ENCODE peak calls at places on chromosomes 12 and 14, in four cellular contexts. J is H1, C is HepG2, Q is GM12878. V is an unnamed sample.

GRCh38 chr12:114933428-114934160 is 249.6 kb upstream of the TBX3 start:
- DNase-seq in J (no peak), C (peak; percentile 46), Q (no peak), V (no peak)

GRCh38 chr14:90587918-90588317 is 191.1 kb downstream of the CALM1 start:
- DNase-seq in J (no peak), C (no peak), Q (no peak), V (no peak)

GRCh38 chr12:105369014-105369413 is 38.5 kb downstream of the C12orf75 start:
- DNase-seq in J (no peak), C (no peak), Q (no peak), V (no peak)

GRCh38 chr12:86671001-86671400 is 414.8 kb upstream of the MGAT4C start:
- DNase-seq in J (no peak), C (no peak), Q (no peak), V (no peak)

GRCh38 chr12:31900271-31900670 is 58.9 kb upstream of the RESF1 start:
- DNase-seq in J (no peak), C (no peak), Q (no peak), V (no peak)

GRCh38 chr14:55129428-55130193 is 559 bp downstream of the LGALS3 start:
- DNase-seq in J (peak; percentile 78), C (peak; percentile 29), Q (no peak), V (no peak)

GRCh38 chr14:103705158-103705523 is 10.1 kb downstream of the XRCC3 start:
- DNase-seq in J (no peak), C (no peak), Q (no peak), V (no peak)

GRCh38 chr14:50531595-50532501 is 521 bp downstream of the MAP4K5 start:
- DNase-seq in J (peak; percentile 77), C (no peak), Q (no peak), V (peak; percentile 39)

GRCh38 chr14:32259368-32260013 is 56.4 kb upstream of the RNU6-8 start:
- DNase-seq in J (no peak), C (peak; percentile 77), Q (peak; percentile 66), V (no peak)

GRCh38 chr14:102215071-102215470 is 75.4 kb downstream of the WDR20 start:
- DNase-seq in J (no peak), C (no peak), Q (no peak), V (no peak)

GRCh38 chr12:57864382-57864781 is 17.9 kb upstream of the CTDSP2 start:
- DNase-seq in J (no peak), C (no peak), Q (no peak), V (no peak)

GRCh38 chr14:96096639-96097610 is 57.8 kb downstream of the C14orf132 start:
- DNase-seq in J (no peak), C (no peak), Q (no peak), V (no peak)

GRCh38 chr12:26273811-26274210 is 78.4 kb downstream of the SSPN start:
- DNase-seq in J (no peak), C (no peak), Q (no peak), V (peak; percentile 39)

GRCh38 chr14:96589577-96589976 is 87.4 kb downstream of the PAPOLA start:
- DNase-seq in J (no peak), C (no peak), Q (no peak), V (no peak)

GRCh38 chr14:26820101-26820500 is 222.3 kb upstream of the NOVA1 start:
- DNase-seq in J (no peak), C (no peak), Q (no peak), V (no peak)
- TF ChIP-seq SUZ12 in J (no peak), C (no peak), Q (no peak), V (no peak)

DNA sequence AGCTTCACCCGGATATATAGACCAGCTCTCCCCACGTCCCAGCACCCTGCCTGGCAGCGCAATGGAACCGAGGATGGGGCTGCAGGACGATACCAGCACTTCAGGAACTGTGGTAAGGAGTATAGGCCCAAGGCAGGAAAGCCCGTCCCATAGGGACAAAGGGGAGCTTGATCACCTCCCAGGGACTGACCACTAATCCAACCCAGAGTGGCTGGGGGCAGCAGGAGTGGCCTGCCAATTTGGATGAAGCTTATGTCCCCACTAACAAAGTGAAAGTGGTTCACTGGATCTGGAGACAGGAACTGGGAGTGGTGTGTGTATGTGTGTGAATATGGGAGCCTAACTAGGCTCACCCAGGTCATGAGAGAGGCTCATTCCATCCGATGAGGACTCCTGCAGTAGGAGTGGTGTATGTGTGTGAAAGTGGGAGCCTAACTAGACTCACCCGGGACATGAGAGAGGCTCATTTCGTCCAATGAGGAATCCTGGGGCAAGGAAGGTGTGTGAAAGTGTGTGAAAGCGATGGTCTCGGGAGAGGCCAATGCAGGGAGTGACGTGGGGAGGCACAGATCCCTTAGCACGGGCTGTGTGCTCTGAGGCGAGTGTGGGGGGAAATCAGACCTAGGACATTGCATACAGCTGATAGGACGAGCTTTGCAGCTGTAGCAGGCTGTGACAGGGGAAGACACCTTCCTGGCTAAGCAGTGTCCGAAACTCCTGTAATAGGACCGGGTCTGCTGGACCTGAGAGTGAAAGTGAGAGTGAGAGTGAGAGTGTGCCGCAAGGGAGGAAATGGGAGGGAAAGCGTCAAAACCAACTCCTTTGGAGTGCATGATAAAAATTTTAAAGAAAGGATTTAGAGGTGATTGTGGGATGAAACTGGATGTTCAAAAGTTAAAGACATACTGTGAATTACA is 25.7 kb downstream of the KLRK1 start:
- DNase-seq in J (no peak), C (peak; percentile 18), Q (peak; percentile 84), V (no peak)
- TF ChIP-seq YY1 in J (no peak), C (no peak), Q (no peak), V (no peak)

GRCh38 chr14:73888460-73888725 is 1.7 kb downstream of the ZNF410 start:
- DNase-seq in J (no peak), C (no peak), Q (no peak), V (no peak)
- H3K4me3 ChIP-seq in J (no peak overlapping the region), C (peak overlapping the region; percentile 65), Q (peak overlapping the region; percentile 91), V (no peak overlapping the region)

DNA sequence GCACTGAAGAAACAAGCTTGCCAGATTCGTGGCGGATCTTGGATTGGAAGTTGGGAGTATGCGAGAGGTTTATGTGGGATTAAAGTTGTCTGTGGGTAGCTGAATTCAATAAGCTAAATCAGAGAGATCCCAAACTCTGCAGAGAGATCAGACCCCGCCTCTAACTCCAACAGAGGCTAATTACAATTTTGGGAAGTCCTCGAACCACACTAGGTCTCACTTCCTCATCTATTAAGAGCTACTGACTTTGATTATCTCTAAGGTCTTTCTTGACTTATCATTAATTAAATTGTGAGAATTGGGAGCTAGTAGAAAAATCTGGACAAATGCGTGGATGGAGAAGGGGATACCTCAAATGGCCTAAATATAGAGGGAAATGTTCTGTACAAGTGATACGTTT is 9.1 kb downstream of the NTF3 start:
- DNase-seq in J (no peak), C (no peak), Q (no peak), V (no peak)
- TF ChIP-seq SUZ12 in J (no peak), C (no peak), Q (no peak), V (no peak)

GRCh38 chr12:131559517-131560516 is 151.1 kb upstream of the SFSWAP start:
- DNase-seq in J (no peak), C (no peak), Q (no peak), V (no peak)
- TF ChIP-seq YY1 in J (no peak), C (no peak), Q (no peak), V (no peak)

DNA sequence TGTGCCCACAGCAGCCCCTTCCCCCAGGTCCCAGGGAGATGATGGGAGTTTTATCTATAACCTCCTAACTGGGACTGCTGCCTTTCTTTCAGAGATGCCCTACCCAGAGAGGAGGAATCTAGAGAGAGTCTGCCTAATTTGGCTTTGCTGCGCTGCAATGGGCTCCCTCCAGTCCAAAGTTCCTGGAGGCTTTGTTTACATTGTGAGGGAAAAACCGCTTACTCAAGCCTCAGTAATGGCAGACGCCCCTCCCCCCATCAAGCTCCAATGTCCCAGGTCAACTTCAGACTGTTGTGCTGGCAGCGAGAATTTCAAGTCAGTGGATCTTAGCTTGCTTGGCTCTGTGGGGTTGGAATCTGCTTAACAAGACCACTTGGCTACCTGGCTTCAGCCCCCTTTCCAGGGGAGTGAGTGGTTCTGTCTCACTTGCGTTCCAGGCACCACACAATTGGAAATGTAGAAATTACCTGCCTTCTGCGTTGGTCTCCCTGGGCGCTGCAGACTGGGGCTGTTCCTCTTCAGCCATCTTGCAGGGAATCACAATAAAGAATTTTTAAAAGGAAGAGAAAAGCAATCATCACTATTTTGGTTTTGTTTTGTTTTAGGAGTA is 262.5 kb downstream of the FOXG1 start:
- DNase-seq in J (peak; percentile 56), C (peak; percentile 99), Q (no peak), V (peak; percentile 50)
- H3K4me3 ChIP-seq in J (no peak overlapping the region), C (no peak overlapping the region), Q (no peak overlapping the region), V (no peak overlapping the region)

DNA sequence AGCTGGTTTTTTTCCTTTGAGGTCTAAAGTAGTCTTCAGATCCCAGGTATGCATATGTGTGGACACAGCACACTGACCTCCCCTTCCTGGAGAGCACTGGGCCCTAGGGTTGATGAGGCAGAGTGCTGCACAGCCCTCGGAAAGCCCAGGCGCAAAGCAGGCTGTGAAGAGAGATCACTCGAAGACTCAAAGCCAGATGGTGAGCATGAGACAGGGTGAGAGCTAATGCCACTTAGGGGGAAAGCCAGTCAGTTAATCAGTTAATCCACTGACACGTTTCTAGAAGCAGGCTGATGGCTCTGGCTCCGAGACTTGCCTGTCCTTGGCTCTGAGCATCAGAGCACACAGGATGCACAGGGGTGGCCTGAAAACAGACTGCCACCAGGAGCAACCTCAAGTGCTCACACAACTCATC is 11.7 kb downstream of the AQP6 start:
- DNase-seq in J (no peak), C (no peak), Q (no peak), V (no peak)
- TF ChIP-seq SUZ12 in J (no peak), C (no peak), Q (no peak), V (no peak)

GRCh38 chr12:75638792-75639191 is 127.4 kb upstream of the KRR1 start:
- DNase-seq in J (no peak), C (no peak), Q (no peak), V (no peak)
- TF ChIP-seq YY1 in J (no peak), C (no peak), Q (no peak), V (no peak)